ENCODE peak calls at places on chromosomes 12 and 14, in five cellular contexts. G is NCI-H446, V is choroid plexus epithelial cell, J is GM23248, Y is NCI-H1092 treated with DMSO at 0.1 percent for 48 hours. B is an unnamed sample.

GRCh38 chr12:49369723-49370145 is 2.5 kb downstream of the SPATS2 start:
- DNase-seq in G (peak), V (peak), J (peak), Y (no peak), B (no peak)

GRCh38 chr12:132168311-132169031 is 24.2 kb downstream of the NOC4L start:
- DNase-seq in G (no peak), V (no peak), J (no peak), Y (no peak), B (no peak)

GRCh38 chr14:72172597-72172996 is 240.4 kb downstream of the RGS6 start:
- DNase-seq in G (no peak), V (no peak), J (no peak), Y (no peak), B (no peak)

GRCh38 chr14:51208982-51209381 is 31.1 kb upstream of the TMX1 start:
- DNase-seq in G (no peak), V (no peak), J (no peak), Y (peak), B (no peak)

GRCh38 chr12:127191124-127191523 is 1075.8 kb upstream of the TMEM132C start:
- DNase-seq in G (no peak), V (peak), J (peak), Y (no peak), B (no peak)

GRCh38 chr14:66017960-66018359 is 468.2 kb upstream of the CCDC196 start:
- DNase-seq in G (no peak), V (no peak), J (no peak), Y (peak), B (no peak)

GRCh38 chr14:90455100-90455571 is 58.3 kb downstream of the CALM1 start:
- DNase-seq in G (no peak), V (no peak), J (no peak), Y (no peak), B (no peak)

GRCh38 chr14:32419429-32419828 is 90.3 kb downstream of the AKAP6 start:
- DNase-seq in G (no peak), V (no peak), J (no peak), Y (peak), B (no peak)

GRCh38 chr14:72573725-72574426 is 320.0 kb downstream of the DPF3 start:
- DNase-seq in G (no peak), V (no peak), J (no peak), Y (no peak), B (no peak)

GRCh38 chr12:96048392-96048969 is 13.1 kb upstream of the LTA4H start:
- DNase-seq in G (no peak), V (no peak), J (no peak), Y (peak), B (no peak)

GRCh38 chr12:2353281-2353680 is 300.5 kb downstream of the CACNA1C start:
- DNase-seq in G (no peak), V (no peak), J (no peak), Y (no peak), B (no peak)

GRCh38 chr12:101209319-101210302 is at the start of gene SLC5A8:
- DNase-seq in G (no peak), V (no peak), J (peak), Y (no peak), B (no peak)

GRCh38 chr12:123445388-123446344 is 9.2 kb upstream of the RILPL2 start:
- DNase-seq in G (no peak), V (peak), J (peak), Y (no peak), B (no peak)

GRCh38 chr14:102914474-102915291 is 7.8 kb upstream of the AMN start:
- DNase-seq in G (no peak), V (no peak), J (no peak), Y (no peak), B (no peak)

GRCh38 chr14:50320279-50320678 is 8.2 kb downstream of the DMAC2L start:
- DNase-seq in G (no peak), V (peak), J (peak), Y (no peak), B (no peak)

GRCh38 chr12:27965411-27965810 is 7.1 kb downstream of the PTHLH start:
- DNase-seq in G (peak), V (peak), J (peak), Y (no peak), B (no peak)

B was measured in stimulated activated effector memory CD8-positive, alpha-beta T cell treated with anti-CD3 and anti-CD28 coated beads, Interleukin-12 subunit alpha, Interleukin-12 subunit beta, amount 100 ng/mL, for 72 hours.